ENCODE peak calls at places on chromosomes 16 and 17, in eight cellular contexts. One of them, this sample, is unnamed.

GRCh38 chr17:61065263-61065773 is 334.3 kb upstream of the TBX2 start:
- DNase-seq in G401: no peak
- DNase-seq in CD8-positive, alpha-beta T cell: no peak
- DNase-seq in activated CD8-positive, alpha-beta memory T cell treated with anti-CD3 and anti-CD28 coated beads, Interleukin-2, amount 50 U/mL, for 4 hours: no peak
- DNase-seq in HS-27A: no peak
- DNase-seq in GM10248: peak; percentile 11
- DNase-seq in amniotic stem cell: peak; percentile 26
- DNase-seq in NCI-H345: no peak
- DNase-seq in this sample: no peak

GRCh38 chr17:7557825-7558543 is 566 bp upstream of the TNFSF13 start:
- DNase-seq in HS-27A: no peak
- DNase-seq in CD8-positive, alpha-beta T cell: no peak
- DNase-seq in G401: peak; percentile 85
- DNase-seq in NCI-H345: peak; percentile 42
- DNase-seq in amniotic stem cell: no peak
- DNase-seq in GM10248: peak; percentile 59
- DNase-seq in activated CD8-positive, alpha-beta memory T cell treated with anti-CD3 and anti-CD28 coated beads, Interleukin-2, amount 50 U/mL, for 4 hours: no peak
- DNase-seq in this sample: peak; percentile 47

GRCh38 chr17:8946476-8946875 is 19.0 kb downstream of the PIK3R5 start:
- DNase-seq in amniotic stem cell: no peak
- DNase-seq in activated CD8-positive, alpha-beta memory T cell treated with anti-CD3 and anti-CD28 coated beads, Interleukin-2, amount 50 U/mL, for 4 hours: no peak
- DNase-seq in CD8-positive, alpha-beta T cell: no peak
- DNase-seq in HS-27A: no peak
- DNase-seq in NCI-H345: no peak
- DNase-seq in GM10248: no peak
- DNase-seq in G401: no peak
- DNase-seq in this sample: no peak

GRCh38 chr16:31476305-31477219 is 4.6 kb downstream of the TGFB1I1 start:
- DNase-seq in G401: no peak
- DNase-seq in GM10248: peak; percentile 90
- DNase-seq in NCI-H345: no peak
- DNase-seq in HS-27A: no peak
- DNase-seq in activated CD8-positive, alpha-beta memory T cell treated with anti-CD3 and anti-CD28 coated beads, Interleukin-2, amount 50 U/mL, for 4 hours: peak; percentile 90
- DNase-seq in CD8-positive, alpha-beta T cell: peak; percentile 78
- DNase-seq in amniotic stem cell: no peak
- DNase-seq in this sample: peak; percentile 83

GRCh38 chr16:85969159-85969558 is 70.2 kb downstream of the IRF8 start:
- DNase-seq in CD8-positive, alpha-beta T cell: no peak
- DNase-seq in amniotic stem cell: no peak
- DNase-seq in activated CD8-positive, alpha-beta memory T cell treated with anti-CD3 and anti-CD28 coated beads, Interleukin-2, amount 50 U/mL, for 4 hours: no peak
- DNase-seq in G401: no peak
- DNase-seq in NCI-H345: no peak
- DNase-seq in HS-27A: no peak
- DNase-seq in GM10248: no peak
- DNase-seq in this sample: no peak

GRCh38 chr16:47970291-47970931 is 185.4 kb downstream of the ABCC12 start:
- DNase-seq in GM10248: no peak
- DNase-seq in NCI-H345: no peak
- DNase-seq in G401: no peak
- DNase-seq in amniotic stem cell: peak; percentile 12
- DNase-seq in activated CD8-positive, alpha-beta memory T cell treated with anti-CD3 and anti-CD28 coated beads, Interleukin-2, amount 50 U/mL, for 4 hours: no peak
- DNase-seq in CD8-positive, alpha-beta T cell: no peak
- DNase-seq in HS-27A: peak; percentile 26
- DNase-seq in this sample: peak; percentile 41

GRCh38 chr17:48194097-48194550 is 86.6 kb downstream of the SNX11 start:
- DNase-seq in GM10248: no peak
- DNase-seq in NCI-H345: peak; percentile 95
- DNase-seq in amniotic stem cell: no peak
- DNase-seq in CD8-positive, alpha-beta T cell: no peak
- DNase-seq in activated CD8-positive, alpha-beta memory T cell treated with anti-CD3 and anti-CD28 coated beads, Interleukin-2, amount 50 U/mL, for 4 hours: no peak
- DNase-seq in G401: no peak
- DNase-seq in HS-27A: peak; percentile 90
- DNase-seq in this sample: no peak

GRCh38 chr17:12388206-12388605 is 277.5 kb upstream of the MYOCD start:
- DNase-seq in NCI-H345: no peak
- DNase-seq in amniotic stem cell: peak; percentile 54
- DNase-seq in activated CD8-positive, alpha-beta memory T cell treated with anti-CD3 and anti-CD28 coated beads, Interleukin-2, amount 50 U/mL, for 4 hours: no peak
- DNase-seq in HS-27A: no peak
- DNase-seq in G401: no peak
- DNase-seq in CD8-positive, alpha-beta T cell: no peak
- DNase-seq in GM10248: no peak
- DNase-seq in this sample: no peak

GRCh38 chr16:72985148-72985882 is 62.6 kb downstream of the ZFHX3 start:
- DNase-seq in G401: no peak
- DNase-seq in activated CD8-positive, alpha-beta memory T cell treated with anti-CD3 and anti-CD28 coated beads, Interleukin-2, amount 50 U/mL, for 4 hours: no peak
- DNase-seq in HS-27A: no peak
- DNase-seq in NCI-H345: no peak
- DNase-seq in CD8-positive, alpha-beta T cell: no peak
- DNase-seq in GM10248: no peak
- DNase-seq in amniotic stem cell: peak; percentile 9
- DNase-seq in this sample: no peak

GRCh38 chr16:24635900-24636610 is 93.4 kb upstream of the TNRC6A start:
- DNase-seq in NCI-H345: peak; percentile 59
- DNase-seq in HS-27A: peak; percentile 91
- DNase-seq in amniotic stem cell: peak; percentile 54
- DNase-seq in activated CD8-positive, alpha-beta memory T cell treated with anti-CD3 and anti-CD28 coated beads, Interleukin-2, amount 50 U/mL, for 4 hours: no peak
- DNase-seq in CD8-positive, alpha-beta T cell: no peak
- DNase-seq in G401: peak; percentile 88
- DNase-seq in GM10248: no peak
- DNase-seq in this sample: no peak

GRCh38 chr16:51952500-51952899 is 594.4 kb downstream of the TOX3 start:
- DNase-seq in amniotic stem cell: no peak
- DNase-seq in G401: no peak
- DNase-seq in NCI-H345: no peak
- DNase-seq in HS-27A: no peak
- DNase-seq in CD8-positive, alpha-beta T cell: no peak
- DNase-seq in activated CD8-positive, alpha-beta memory T cell treated with anti-CD3 and anti-CD28 coated beads, Interleukin-2, amount 50 U/mL, for 4 hours: no peak
- DNase-seq in GM10248: no peak
- DNase-seq in this sample: no peak

GRCh38 chr16:52068447-52069074 is 478.4 kb downstream of the TOX3 start:
- DNase-seq in GM10248: no peak
- DNase-seq in CD8-positive, alpha-beta T cell: no peak
- DNase-seq in activated CD8-positive, alpha-beta memory T cell treated with anti-CD3 and anti-CD28 coated beads, Interleukin-2, amount 50 U/mL, for 4 hours: no peak
- DNase-seq in HS-27A: no peak
- DNase-seq in amniotic stem cell: no peak
- DNase-seq in NCI-H345: peak; percentile 68
- DNase-seq in G401: peak; percentile 41
- DNase-seq in this sample: peak; percentile 27

GRCh38 chr17:5819396-5819795 is 235.1 kb upstream of the NLRP1 start:
- DNase-seq in G401: no peak
- DNase-seq in HS-27A: no peak
- DNase-seq in amniotic stem cell: no peak
- DNase-seq in activated CD8-positive, alpha-beta memory T cell treated with anti-CD3 and anti-CD28 coated beads, Interleukin-2, amount 50 U/mL, for 4 hours: no peak
- DNase-seq in CD8-positive, alpha-beta T cell: no peak
- DNase-seq in NCI-H345: no peak
- DNase-seq in GM10248: no peak
- DNase-seq in this sample: no peak

GRCh38 chr16:88634994-88635670 is 3.2 kb upstream of the IL17C start:
- DNase-seq in NCI-H345: no peak
- DNase-seq in HS-27A: no peak
- DNase-seq in amniotic stem cell: no peak
- DNase-seq in CD8-positive, alpha-beta T cell: no peak
- DNase-seq in G401: no peak
- DNase-seq in GM10248: no peak
- DNase-seq in activated CD8-positive, alpha-beta memory T cell treated with anti-CD3 and anti-CD28 coated beads, Interleukin-2, amount 50 U/mL, for 4 hours: no peak
- DNase-seq in this sample: no peak

GRCh38 chr17:72381597-72382397 is 261.0 kb downstream of the SOX9 start:
- DNase-seq in GM10248: no peak
- DNase-seq in G401: no peak
- DNase-seq in amniotic stem cell: no peak
- DNase-seq in NCI-H345: peak; percentile 58
- DNase-seq in activated CD8-positive, alpha-beta memory T cell treated with anti-CD3 and anti-CD28 coated beads, Interleukin-2, amount 50 U/mL, for 4 hours: no peak
- DNase-seq in HS-27A: no peak
- DNase-seq in CD8-positive, alpha-beta T cell: no peak
- DNase-seq in this sample: peak; percentile 37

GRCh38 chr16:53502331-53503269 is at the start of gene AKTIP:
- DNase-seq in NCI-H345: peak; percentile 64
- DNase-seq in amniotic stem cell: no peak
- DNase-seq in G401: peak; percentile 35
- DNase-seq in CD8-positive, alpha-beta T cell: no peak
- DNase-seq in HS-27A: no peak
- DNase-seq in GM10248: peak; percentile 68
- DNase-seq in activated CD8-positive, alpha-beta memory T cell treated with anti-CD3 and anti-CD28 coated beads, Interleukin-2, amount 50 U/mL, for 4 hours: no peak
- DNase-seq in this sample: peak; percentile 45

GRCh38 chr17:8904686-8905085 is 37.2 kb upstream of the PIK3R6 start:
- DNase-seq in amniotic stem cell: no peak
- DNase-seq in activated CD8-positive, alpha-beta memory T cell treated with anti-CD3 and anti-CD28 coated beads, Interleukin-2, amount 50 U/mL, for 4 hours: no peak
- DNase-seq in NCI-H345: no peak
- DNase-seq in G401: no peak
- DNase-seq in GM10248: no peak
- DNase-seq in HS-27A: no peak
- DNase-seq in CD8-positive, alpha-beta T cell: no peak
- DNase-seq in this sample: no peak

GRCh38 chr17:47797797-47798196 is 23.8 kb downstream of the OSBPL7 start:
- DNase-seq in GM10248: no peak
- DNase-seq in G401: no peak
- DNase-seq in activated CD8-positive, alpha-beta memory T cell treated with anti-CD3 and anti-CD28 coated beads, Interleukin-2, amount 50 U/mL, for 4 hours: no peak
- DNase-seq in HS-27A: no peak
- DNase-seq in amniotic stem cell: no peak
- DNase-seq in NCI-H345: no peak
- DNase-seq in CD8-positive, alpha-beta T cell: no peak
- DNase-seq in this sample: peak; percentile 50

GRCh38 chr17:18066866-18067265 is 20.9 kb upstream of the DRG2 start:
- DNase-seq in GM10248: no peak
- DNase-seq in amniotic stem cell: no peak
- DNase-seq in NCI-H345: no peak
- DNase-seq in CD8-positive, alpha-beta T cell: no peak
- DNase-seq in activated CD8-positive, alpha-beta memory T cell treated with anti-CD3 and anti-CD28 coated beads, Interleukin-2, amount 50 U/mL, for 4 hours: no peak
- DNase-seq in G401: no peak
- DNase-seq in HS-27A: no peak
- DNase-seq in this sample: no peak

GRCh38 chr17:63171428-63172205 is 205.6 kb downstream of the TANC2 start:
- DNase-seq in CD8-positive, alpha-beta T cell: no peak
- DNase-seq in GM10248: no peak
- DNase-seq in HS-27A: no peak
- DNase-seq in NCI-H345: no peak
- DNase-seq in G401: no peak
- DNase-seq in amniotic stem cell: no peak
- DNase-seq in activated CD8-positive, alpha-beta memory T cell treated with anti-CD3 and anti-CD28 coated beads, Interleukin-2, amount 50 U/mL, for 4 hours: no peak
- DNase-seq in this sample: no peak

GRCh38 chr17:72492494-72492893 is 371.7 kb downstream of the SOX9 start:
- DNase-seq in amniotic stem cell: no peak
- DNase-seq in CD8-positive, alpha-beta T cell: no peak
- DNase-seq in NCI-H345: no peak
- DNase-seq in activated CD8-positive, alpha-beta memory T cell treated with anti-CD3 and anti-CD28 coated beads, Interleukin-2, amount 50 U/mL, for 4 hours: no peak
- DNase-seq in GM10248: no peak
- DNase-seq in G401: no peak
- DNase-seq in HS-27A: no peak
- DNase-seq in this sample: no peak

GRCh38 chr17:77877674-77878355 is 80.7 kb upstream of the TNRC6C start:
- DNase-seq in amniotic stem cell: no peak
- DNase-seq in G401: peak; percentile 63
- DNase-seq in activated CD8-positive, alpha-beta memory T cell treated with anti-CD3 and anti-CD28 coated beads, Interleukin-2, amount 50 U/mL, for 4 hours: no peak
- DNase-seq in CD8-positive, alpha-beta T cell: no peak
- DNase-seq in GM10248: no peak
- DNase-seq in HS-27A: no peak
- DNase-seq in NCI-H345: no peak
- DNase-seq in this sample: no peak

GRCh38 chr17:81492706-81493105 is 19.9 kb downstream of the ACTG1 start:
- DNase-seq in HS-27A: no peak
- DNase-seq in activated CD8-positive, alpha-beta memory T cell treated with anti-CD3 and anti-CD28 coated beads, Interleukin-2, amount 50 U/mL, for 4 hours: no peak
- DNase-seq in NCI-H345: no peak
- DNase-seq in amniotic stem cell: no peak
- DNase-seq in G401: no peak
- DNase-seq in CD8-positive, alpha-beta T cell: no peak
- DNase-seq in GM10248: no peak
- DNase-seq in this sample: no peak

GRCh38 chr17:40179923-40180659 is 2.8 kb downstream of the RAPGEFL1 start:
- DNase-seq in GM10248: no peak
- DNase-seq in CD8-positive, alpha-beta T cell: no peak
- DNase-seq in G401: no peak
- DNase-seq in amniotic stem cell: peak; percentile 25
- DNase-seq in HS-27A: no peak
- DNase-seq in NCI-H345: no peak
- DNase-seq in activated CD8-positive, alpha-beta memory T cell treated with anti-CD3 and anti-CD28 coated beads, Interleukin-2, amount 50 U/mL, for 4 hours: no peak
- DNase-seq in this sample: no peak

GRCh38 chr16:17469011-17469741 is 1.6 kb downstream of the XYLT1 start:
- DNase-seq in GM10248: no peak
- DNase-seq in activated CD8-positive, alpha-beta memory T cell treated with anti-CD3 and anti-CD28 coated beads, Interleukin-2, amount 50 U/mL, for 4 hours: no peak
- DNase-seq in HS-27A: no peak
- DNase-seq in amniotic stem cell: no peak
- DNase-seq in CD8-positive, alpha-beta T cell: no peak
- DNase-seq in NCI-H345: no peak
- DNase-seq in G401: no peak
- DNase-seq in this sample: no peak

GRCh38 chr16:27973678-27974077 is 89.8 kb downstream of the GSG1L start:
- DNase-seq in NCI-H345: no peak
- DNase-seq in activated CD8-positive, alpha-beta memory T cell treated with anti-CD3 and anti-CD28 coated beads, Interleukin-2, amount 50 U/mL, for 4 hours: no peak
- DNase-seq in CD8-positive, alpha-beta T cell: no peak
- DNase-seq in HS-27A: no peak
- DNase-seq in G401: no peak
- DNase-seq in amniotic stem cell: no peak
- DNase-seq in GM10248: no peak
- DNase-seq in this sample: peak; percentile 12

GRCh38 chr16:83554096-83554495 is 253.7 kb upstream of the HSBP1 start:
- DNase-seq in G401: no peak
- DNase-seq in activated CD8-positive, alpha-beta memory T cell treated with anti-CD3 and anti-CD28 coated beads, Interleukin-2, amount 50 U/mL, for 4 hours: no peak
- DNase-seq in HS-27A: no peak
- DNase-seq in GM10248: no peak
- DNase-seq in CD8-positive, alpha-beta T cell: no peak
- DNase-seq in NCI-H345: no peak
- DNase-seq in amniotic stem cell: no peak
- DNase-seq in this sample: no peak

GRCh38 chr17:2266045-2266864 is 37.3 kb downstream of the SMG6 start:
- DNase-seq in G401: no peak
- DNase-seq in activated CD8-positive, alpha-beta memory T cell treated with anti-CD3 and anti-CD28 coated beads, Interleukin-2, amount 50 U/mL, for 4 hours: peak; percentile 80
- DNase-seq in HS-27A: no peak
- DNase-seq in CD8-positive, alpha-beta T cell: peak; percentile 58
- DNase-seq in amniotic stem cell: no peak
- DNase-seq in NCI-H345: no peak
- DNase-seq in GM10248: peak; percentile 55
- DNase-seq in this sample: no peak

GRCh38 chr16:5075637-5076036 is 4.0 kb downstream of the ALG1 start:
- DNase-seq in CD8-positive, alpha-beta T cell: no peak
- DNase-seq in GM10248: no peak
- DNase-seq in activated CD8-positive, alpha-beta memory T cell treated with anti-CD3 and anti-CD28 coated beads, Interleukin-2, amount 50 U/mL, for 4 hours: no peak
- DNase-seq in G401: no peak
- DNase-seq in HS-27A: no peak
- DNase-seq in NCI-H345: no peak
- DNase-seq in amniotic stem cell: no peak
- DNase-seq in this sample: no peak

GRCh38 chr17:3512512-3513171 is 36.8 kb downstream of the ASPA start:
- DNase-seq in activated CD8-positive, alpha-beta memory T cell treated with anti-CD3 and anti-CD28 coated beads, Interleukin-2, amount 50 U/mL, for 4 hours: no peak
- DNase-seq in G401: peak; percentile 30
- DNase-seq in HS-27A: no peak
- DNase-seq in amniotic stem cell: no peak
- DNase-seq in NCI-H345: no peak
- DNase-seq in CD8-positive, alpha-beta T cell: no peak
- DNase-seq in GM10248: no peak
- DNase-seq in this sample: peak; percentile 23

GRCh38 chr17:16465861-16466338 is 26.1 kb downstream of the LRRC75A start:
- DNase-seq in HS-27A: no peak
- DNase-seq in amniotic stem cell: no peak
- DNase-seq in activated CD8-positive, alpha-beta memory T cell treated with anti-CD3 and anti-CD28 coated beads, Interleukin-2, amount 50 U/mL, for 4 hours: no peak
- DNase-seq in G401: no peak
- DNase-seq in NCI-H345: no peak
- DNase-seq in GM10248: no peak
- DNase-seq in CD8-positive, alpha-beta T cell: no peak
- DNase-seq in this sample: no peak

GRCh38 chr16:27224741-27225300 is 21.5 kb downstream of the KDM8 start:
- DNase-seq in NCI-H345: no peak
- DNase-seq in activated CD8-positive, alpha-beta memory T cell treated with anti-CD3 and anti-CD28 coated beads, Interleukin-2, amount 50 U/mL, for 4 hours: no peak
- DNase-seq in G401: no peak
- DNase-seq in CD8-positive, alpha-beta T cell: no peak
- DNase-seq in amniotic stem cell: no peak
- DNase-seq in GM10248: no peak
- DNase-seq in HS-27A: no peak
- DNase-seq in this sample: no peak

GRCh38 chr17:39177256-39177655 is 11.3 kb upstream of the ARL5C start:
- DNase-seq in CD8-positive, alpha-beta T cell: no peak
- DNase-seq in activated CD8-positive, alpha-beta memory T cell treated with anti-CD3 and anti-CD28 coated beads, Interleukin-2, amount 50 U/mL, for 4 hours: no peak
- DNase-seq in G401: peak; percentile 33
- DNase-seq in NCI-H345: no peak
- DNase-seq in amniotic stem cell: no peak
- DNase-seq in HS-27A: no peak
- DNase-seq in GM10248: no peak
- DNase-seq in this sample: peak; percentile 25

This sample was measured in nephron progenitor cell.